ENCODE peak calls at places on chromosomes 1 and 21, in ten cellular contexts. Y is psoas muscle; J is body of pancreas; A is lower lobe of right lung; T is PC-3; O is CD8-positive, alpha-beta memory T cell; X is foreskin keratinocyte; C is suprapubic skin; N is SJSA1; S is RWPE1. H is an unnamed sample.

GRCh38 chr21:44263221-44263671 is 1.5 kb upstream of the DNMT3L start:
- DNase-seq in S (no peak), J (no peak), N (peak), A (no peak), Y (peak), X (no peak), C (peak), T (no peak), O (peak), H (no peak)

GRCh38 chr1:64004451-64004850 is 199.0 kb upstream of the UBE2U start:
- DNase-seq in J (peak), O (no peak), N (no peak), T (no peak), Y (no peak), S (no peak), C (no peak), X (no peak), A (no peak), H (no peak)

GRCh38 chr1:203103201-203103600 is 17.4 kb upstream of the MYOG start:
- DNase-seq in X (no peak), T (no peak), A (no peak), C (no peak), O (no peak), J (no peak), Y (no peak), N (no peak), S (no peak), H (no peak)

GRCh38 chr21:40925481-40925880 is 78.5 kb upstream of the DSCAM start:
- DNase-seq in A (no peak), S (no peak), X (no peak), T (no peak), N (no peak), Y (no peak), O (no peak), C (no peak), J (no peak), H (no peak)

GRCh38 chr1:87718241-87718950 is 389.7 kb downstream of the LMO4 start:
- DNase-seq in J (no peak), Y (no peak), N (no peak), X (peak), S (no peak), T (peak), O (no peak), C (no peak), A (no peak), H (no peak)

GRCh38 chr1:31666290-31666963 is 21.8 kb upstream of the PEF1 start:
- DNase-seq in N (peak), S (peak), T (peak), X (peak), C (no peak), Y (no peak), O (no peak), J (peak), A (no peak), H (no peak)

GRCh38 chr1:156458181-156458503 is 42.4 kb downstream of the MEF2D start:
- DNase-seq in X (no peak), C (no peak), A (no peak), Y (no peak), N (no peak), T (peak), S (no peak), J (no peak), O (no peak), H (peak)

GRCh38 chr1:177228721-177229088 is 57.9 kb downstream of the BRINP2 start:
- DNase-seq in S (peak), A (no peak), T (peak), N (no peak), C (no peak), O (no peak), Y (no peak), J (no peak), X (peak), H (no peak)

GRCh38 chr1:222918746-222919477 is 104.1 kb downstream of the DISP1 start:
- DNase-seq in N (no peak), J (no peak), S (no peak), A (no peak), X (peak), C (no peak), T (peak), Y (no peak), O (no peak), H (no peak)

DNA sequence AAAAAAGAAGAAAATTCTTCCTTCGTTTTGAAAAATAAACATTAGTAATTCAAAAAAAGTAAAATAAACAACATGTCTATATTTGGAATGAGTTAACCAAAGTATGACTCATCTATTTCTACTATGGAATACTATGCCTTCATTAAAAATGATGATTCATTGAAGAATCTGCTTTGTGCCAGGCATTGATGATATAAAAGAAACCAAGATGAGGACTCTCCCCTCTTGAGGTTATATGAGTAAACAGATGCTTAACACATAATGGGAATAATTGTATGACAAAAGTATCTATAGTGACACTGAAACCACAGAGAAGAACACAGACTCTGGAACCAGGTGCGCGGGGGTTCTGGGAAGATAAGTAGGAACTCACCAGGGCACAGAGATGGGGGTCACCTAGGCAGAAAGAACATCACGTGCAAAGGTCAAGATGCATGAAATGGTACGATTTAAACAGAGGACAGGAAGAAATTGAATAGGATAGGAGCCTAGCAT is 18.8 kb downstream of the ELF3 start:
- DNase-seq in T (peak), A (no peak), X (peak), J (no peak), O (no peak), Y (no peak), S (peak), C (no peak), N (no peak), H (no peak)
- H3K27ac ChIP-seq in T (peak), A (no peak), X (peak), J (no peak), O (no peak), Y (no peak), S (no peak), C (no peak), N (peak), H (no peak)

GRCh38 chr1:27590917-27591508 is 12.9 kb downstream of the AHDC1 start:
- DNase-seq in O (no peak), J (no peak), X (no peak), S (no peak), A (no peak), N (no peak), C (peak), Y (no peak), T (no peak), H (no peak)

GRCh38 chr1:27592600-27593340 is 11.2 kb downstream of the AHDC1 start:
- DNase-seq in S (no peak), O (no peak), Y (no peak), T (no peak), N (no peak), X (no peak), J (no peak), C (no peak), A (no peak), H (no peak)

GRCh38 chr1:27593341-27594326 is 10.3 kb downstream of the AHDC1 start:
- DNase-seq in C (no peak), X (no peak), T (no peak), Y (no peak), N (no peak), A (no peak), O (no peak), S (no peak), J (no peak), H (no peak)

GRCh38 chr1:27591622-27592021 is 12.3 kb downstream of the AHDC1 start:
- DNase-seq in X (no peak), O (no peak), Y (no peak), T (no peak), N (no peak), S (no peak), J (no peak), C (no peak), A (no peak), H (no peak)

GRCh38 chr1:27592191-27592590 is 11.8 kb downstream of the AHDC1 start:
- DNase-seq in T (no peak), X (no peak), O (no peak), N (no peak), C (no peak), Y (no peak), A (no peak), S (no peak), J (no peak), H (no peak)
- H3K27ac ChIP-seq in T (no peak), X (no peak), O (no peak), N (no peak), C (no peak), Y (peak), A (no peak), S (peak), J (no peak), H (no peak)

GRCh38 chr1:116377564-116378529 is 4.8 kb downstream of the ATP1A1 start:
- DNase-seq in O (peak), Y (peak), S (peak), X (peak), J (peak), A (peak), T (peak), C (peak), N (no peak), H (peak)

GRCh38 chr1:116375165-116375883 is 2.3 kb downstream of the ATP1A1 start:
- DNase-seq in N (no peak), C (no peak), X (no peak), S (no peak), Y (no peak), A (no peak), J (peak), O (peak), T (peak), H (no peak)

GRCh38 chr1:116374340-116375164 is 1.5 kb downstream of the ATP1A1 start:
- DNase-seq in A (no peak), Y (no peak), N (no peak), J (peak), O (peak), C (no peak), X (no peak), S (no peak), T (no peak), H (no peak)

GRCh38 chr1:116375884-116376733 is 3.1 kb downstream of the ATP1A1 start:
- DNase-seq in T (peak), J (peak), N (peak), A (peak), X (peak), Y (peak), S (peak), C (peak), O (peak), H (peak)

DNA sequence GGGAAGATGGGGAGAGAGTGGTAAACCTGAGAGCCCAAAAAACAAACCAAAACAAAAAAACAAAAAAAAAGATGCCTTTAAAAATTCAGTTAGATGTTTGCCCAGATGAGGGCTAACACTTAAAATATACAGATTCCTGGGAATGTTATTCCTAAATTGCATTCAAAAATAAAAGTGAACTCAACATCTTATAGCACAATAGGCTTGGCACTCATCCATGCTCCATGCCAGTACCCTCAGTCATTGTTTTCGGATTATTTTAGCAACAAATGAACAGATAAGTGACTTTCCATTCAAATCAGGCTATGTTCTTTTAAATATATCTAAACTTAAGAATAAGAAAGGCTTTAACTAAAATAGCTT is 3.7 kb downstream of the ATP1A1 start:
- DNase-seq in J (no peak), T (no peak), O (no peak), S (no peak), N (peak), X (no peak), C (no peak), A (no peak), Y (no peak), H (no peak)
- H3K27ac ChIP-seq in J (peak), T (peak), O (peak), S (peak), N (peak), X (peak), C (peak), A (peak), Y (peak), H (no peak)

GRCh38 chr1:78323311-78323710 is 167.5 kb upstream of the PTGFR start:
- DNase-seq in N (no peak), S (no peak), Y (no peak), X (no peak), T (peak), J (no peak), A (no peak), O (no peak), C (no peak), H (no peak)

GRCh38 chr1:78319603-78320002 is 171.2 kb upstream of the PTGFR start:
- DNase-seq in N (no peak), Y (no peak), A (no peak), O (no peak), C (no peak), X (no peak), S (no peak), T (no peak), J (no peak), H (no peak)

GRCh38 chr1:78329475-78329874 is 161.3 kb upstream of the PTGFR start:
- DNase-seq in O (no peak), X (no peak), C (no peak), S (no peak), T (peak), Y (no peak), N (no peak), A (no peak), J (no peak), H (no peak)

DNA sequence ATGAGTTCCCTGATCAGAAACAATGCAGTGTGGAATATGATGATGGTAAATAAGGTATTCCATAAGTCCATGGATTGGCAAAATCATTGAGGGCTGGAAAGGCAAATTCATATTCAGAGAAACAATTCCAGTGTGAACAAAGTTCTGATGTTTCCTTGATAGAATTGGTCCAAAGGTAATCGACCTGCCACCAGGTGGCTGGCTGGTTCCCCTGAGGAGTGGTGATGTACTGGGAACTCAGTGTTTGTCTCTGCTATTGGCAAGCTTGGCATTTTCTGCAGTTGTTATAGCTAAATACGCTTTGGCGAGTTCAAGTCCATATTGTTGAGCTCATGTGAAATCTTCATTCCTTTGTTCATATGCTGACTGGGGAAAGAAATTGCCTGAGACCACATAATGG is 165.5 kb upstream of the PTGFR start:
- DNase-seq in A (no peak), O (no peak), S (no peak), Y (no peak), T (no peak), X (no peak), J (no peak), N (no peak), C (no peak), H (no peak)
- H3K27ac ChIP-seq in A (no peak), O (no peak), S (no peak), Y (no peak), T (no peak), X (no peak), J (no peak), N (no peak), C (no peak), H (no peak)

GRCh38 chr1:183778006-183778405 is 26.9 kb upstream of the RGL1 start:
- DNase-seq in Y (no peak), A (no peak), X (no peak), O (no peak), J (no peak), S (no peak), N (no peak), T (no peak), C (no peak), H (no peak)

GRCh38 chr1:183780159-183780558 is 24.8 kb upstream of the RGL1 start:
- DNase-seq in Y (no peak), O (no peak), X (no peak), S (no peak), T (no peak), C (no peak), J (no peak), N (no peak), A (no peak), H (no peak)

GRCh38 chr1:183780757-183781156 is 24.2 kb upstream of the RGL1 start:
- DNase-seq in X (no peak), T (no peak), Y (no peak), A (no peak), S (no peak), O (no peak), N (no peak), C (no peak), J (no peak), H (no peak)

GRCh38 chr1:183777359-183777758 is 27.6 kb upstream of the RGL1 start:
- DNase-seq in O (no peak), J (no peak), T (no peak), S (no peak), C (no peak), X (no peak), A (no peak), Y (no peak), N (no peak), H (no peak)

GRCh38 chr1:183778568-183779433 is 26.1 kb upstream of the RGL1 start:
- DNase-seq in X (no peak), A (no peak), J (no peak), O (no peak), Y (no peak), N (no peak), T (no peak), S (no peak), C (no peak), H (no peak)
- H3K27ac ChIP-seq in X (no peak), A (no peak), J (no peak), O (no peak), Y (no peak), N (no peak), T (no peak), S (no peak), C (no peak), H (no peak)

DNA sequence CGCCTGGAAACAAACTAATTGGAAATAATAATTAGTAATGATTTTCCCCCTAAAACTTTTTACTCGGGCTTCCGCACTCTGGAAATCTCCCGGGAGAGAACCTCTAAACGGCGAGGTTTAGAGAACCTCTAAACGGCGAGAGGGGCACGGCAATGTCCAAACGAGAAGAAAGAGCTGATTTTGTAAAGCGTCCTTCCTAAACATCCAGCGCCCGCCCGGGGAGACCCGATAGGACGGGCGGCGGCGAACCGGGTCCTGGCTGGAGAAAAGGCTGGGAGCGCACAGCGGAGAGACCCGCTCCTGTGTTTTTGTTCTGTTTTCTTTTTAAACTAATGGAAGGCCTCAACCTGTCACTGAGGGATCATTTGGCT is 1.6 kb downstream of the PAX7 start:
- DNase-seq in N (no peak), S (no peak), C (no peak), X (no peak), J (no peak), T (no peak), A (no peak), O (no peak), Y (no peak), H (no peak)
- H3K27ac ChIP-seq in N (no peak), S (no peak), C (no peak), X (no peak), J (no peak), T (no peak), A (no peak), O (no peak), Y (peak), H (no peak)

DNA sequence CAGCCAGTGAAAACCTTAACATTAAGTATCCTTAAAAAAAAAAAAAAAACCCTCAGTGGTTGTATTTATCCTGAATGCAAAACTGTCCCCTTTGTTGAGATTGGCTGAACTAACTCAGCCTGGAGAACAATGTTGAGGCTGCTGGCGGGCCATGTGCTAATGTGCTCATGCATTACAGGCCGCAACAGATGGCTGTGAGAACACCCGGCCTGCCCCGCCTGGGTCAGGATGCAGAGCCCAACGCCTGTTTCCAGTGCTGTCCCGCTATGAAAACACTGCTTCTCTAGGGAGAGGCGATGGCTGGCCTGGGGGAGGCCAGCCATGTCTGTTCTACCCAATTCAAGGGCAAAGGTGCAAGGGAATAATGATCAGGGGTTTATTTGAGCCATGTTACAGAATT is 13.8 kb downstream of the OLIG2 start:
- DNase-seq in O (no peak), A (no peak), T (no peak), X (no peak), Y (no peak), S (no peak), J (no peak), N (no peak), C (no peak), H (no peak)
- H3K27ac ChIP-seq in O (no peak), A (no peak), T (no peak), X (no peak), Y (no peak), S (no peak), J (no peak), N (no peak), C (no peak), H (no peak)